ENCODE peak calls at places on chromosome 2, in four cellular contexts. One of them, this sample, is unnamed.

GRCh38 chr2:69167469-69167822 is 154.5 kb downstream of the ANTXR1 start:
- DNase-seq in heart right ventricle: no peak
- DNase-seq in H1: no peak
- DNase-seq in kidney: no peak
- DNase-seq in this sample: peak; percentile 46

GRCh38 chr2:105403785-105404698 is 5.2 kb upstream of the FHL2 start:
- DNase-seq in heart right ventricle: no peak
- DNase-seq in kidney: peak; percentile 81
- DNase-seq in H1: no peak
- DNase-seq in this sample: peak; percentile 94

GRCh38 chr2:227228061-227228667 is 63.7 kb downstream of the COL4A3 start:
- DNase-seq in H1: no peak
- DNase-seq in kidney: peak; percentile 86
- DNase-seq in heart right ventricle: peak; percentile 56
- DNase-seq in this sample: no peak

GRCh38 chr2:101109451-101110140 is 41.6 kb downstream of the TBC1D8 start:
- DNase-seq in kidney: no peak
- DNase-seq in H1: no peak
- DNase-seq in heart right ventricle: peak; percentile 37
- DNase-seq in this sample: no peak

GRCh38 chr2:156196031-156196430 is 136.5 kb downstream of the NR4A2 start:
- DNase-seq in kidney: no peak
- DNase-seq in H1: no peak
- DNase-seq in heart right ventricle: no peak
- DNase-seq in this sample: no peak

GRCh38 chr2:73832905-73833304 is 4.1 kb downstream of the STAMBP start:
- DNase-seq in heart right ventricle: no peak
- DNase-seq in kidney: no peak
- DNase-seq in H1: no peak
- DNase-seq in this sample: no peak

GRCh38 chr2:210541280-210541902 is 15.0 kb upstream of the CPS1 start:
- DNase-seq in kidney: no peak
- DNase-seq in H1: no peak
- DNase-seq in heart right ventricle: no peak
- DNase-seq in this sample: no peak

GRCh38 chr2:2097549-2097948 is 233.5 kb downstream of the MYT1L start:
- DNase-seq in heart right ventricle: no peak
- DNase-seq in H1: no peak
- DNase-seq in kidney: no peak
- DNase-seq in this sample: no peak

GRCh38 chr2:10375570-10376266 is 72.4 kb downstream of the ODC1 start:
- DNase-seq in H1: no peak
- DNase-seq in kidney: no peak
- DNase-seq in heart right ventricle: no peak
- DNase-seq in this sample: no peak

GRCh38 chr2:35428548-35428947 is 927.0 kb upstream of the CRIM1 start:
- DNase-seq in H1: peak; percentile 25
- DNase-seq in heart right ventricle: no peak
- DNase-seq in kidney: no peak
- DNase-seq in this sample: no peak

GRCh38 chr2:180728928-180729559 is 251.4 kb upstream of the UBE2E3 start:
- DNase-seq in heart right ventricle: no peak
- DNase-seq in kidney: no peak
- DNase-seq in H1: no peak
- DNase-seq in this sample: peak; percentile 82

GRCh38 chr2:2847131-2847740 is 516.2 kb upstream of the MYT1L start:
- DNase-seq in kidney: no peak
- DNase-seq in H1: no peak
- DNase-seq in heart right ventricle: peak; percentile 21
- DNase-seq in this sample: no peak

GRCh38 chr2:233443511-233444183 is 89.4 kb downstream of the DGKD start:
- DNase-seq in H1: no peak
- DNase-seq in kidney: no peak
- DNase-seq in heart right ventricle: peak; percentile 84
- DNase-seq in this sample: peak; percentile 98

GRCh38 chr2:233441161-233442027 is 87.1 kb downstream of the DGKD start:
- DNase-seq in heart right ventricle: no peak
- DNase-seq in kidney: no peak
- DNase-seq in H1: no peak
- DNase-seq in this sample: no peak

GRCh38 chr2:233440314-233440713 is 86.0 kb downstream of the DGKD start:
- DNase-seq in kidney: no peak
- DNase-seq in H1: no peak
- DNase-seq in heart right ventricle: no peak
- DNase-seq in this sample: no peak

GRCh38 chr2:233440714-233441113 is 86.4 kb downstream of the DGKD start:
- DNase-seq in kidney: no peak
- DNase-seq in H1: no peak
- DNase-seq in heart right ventricle: no peak
- DNase-seq in this sample: no peak

DNA sequence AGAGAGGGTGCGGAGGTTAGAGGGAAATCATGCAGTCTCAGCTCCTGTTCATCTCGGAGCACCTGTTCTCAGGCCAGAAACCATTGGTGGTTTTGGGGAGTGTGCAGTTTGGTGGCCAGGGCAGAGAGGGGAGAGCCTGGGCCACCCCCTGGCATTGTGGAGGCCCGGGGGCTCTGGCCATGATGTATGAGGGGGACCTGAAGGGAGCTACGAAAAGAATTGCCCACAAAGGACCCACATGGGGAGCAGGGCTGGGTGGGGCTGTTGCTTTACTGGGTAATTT is 87.7 kb downstream of the DGKD start:
- DNase-seq in heart right ventricle: no peak
- DNase-seq in H1: no peak
- DNase-seq in kidney: no peak
- DNase-seq in this sample: peak; percentile 83
- H3K36me3 ChIP-seq in heart right ventricle: peaks cover 85% of the 10 kb centered on the region
- H3K36me3 ChIP-seq in H1: no peaks in the 10 kb centered on the region
- H3K36me3 ChIP-seq in kidney: peaks cover 9% of the 10 kb centered on the region
- H3K36me3 ChIP-seq in this sample: peaks cover 6% of the 10 kb centered on the region

GRCh38 chr2:37688771-37689468 is 17.5 kb upstream of the CDC42EP3 start:
- DNase-seq in H1: no peak
- DNase-seq in heart right ventricle: no peak
- DNase-seq in kidney: no peak
- DNase-seq in this sample: no peak
- H3K4me1 ChIP-seq in H1: peaks cover 6% of the 10 kb centered on the region
- H3K4me1 ChIP-seq in heart right ventricle: peaks cover 3% of the 10 kb centered on the region
- H3K4me1 ChIP-seq in kidney: no peaks in the 10 kb centered on the region
- H3K4me1 ChIP-seq in this sample: peaks cover 28% of the 10 kb centered on the region

DNA sequence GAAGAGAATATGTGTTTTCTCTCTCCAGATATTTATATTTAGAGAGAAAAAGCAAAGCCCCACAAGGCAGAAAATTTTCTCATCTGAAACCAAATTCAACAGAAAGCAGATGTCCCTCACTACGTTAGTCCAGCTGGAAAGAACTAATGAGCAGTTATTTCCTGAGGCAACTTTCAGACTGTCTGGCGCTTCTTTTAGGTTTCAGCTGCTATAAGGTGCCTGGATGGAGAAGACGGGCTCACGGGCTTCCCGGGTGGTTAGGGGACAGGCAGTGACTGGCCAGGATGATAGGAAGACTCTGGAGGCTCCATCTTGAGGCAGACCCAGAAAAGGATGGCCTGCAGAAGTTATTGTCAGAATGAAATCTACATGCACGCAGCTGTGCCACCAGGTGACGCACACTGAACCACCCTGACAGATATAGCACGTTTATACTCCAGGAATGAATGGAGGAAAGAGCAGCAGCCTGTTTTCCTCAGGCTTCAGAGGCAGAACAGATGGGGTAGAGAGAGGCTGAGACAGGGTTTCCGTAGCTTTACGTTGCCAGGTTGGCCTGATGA is 50.7 kb downstream of the MRPL35 start:
- DNase-seq in heart right ventricle: no peak
- DNase-seq in kidney: no peak
- DNase-seq in H1: no peak
- DNase-seq in this sample: no peak
- TF ChIP-seq CTCF in heart right ventricle: no peak
- TF ChIP-seq CTCF in kidney: no peak
- TF ChIP-seq CTCF in H1: no peak
- TF ChIP-seq CTCF in this sample: no peak

GRCh38 chr2:160309585-160309984 is 109.5 kb upstream of the ITGB6 start:
- DNase-seq in heart right ventricle: no peak
- DNase-seq in H1: no peak
- DNase-seq in kidney: no peak
- DNase-seq in this sample: peak; percentile 44
- H3K36me3 ChIP-seq in heart right ventricle: peaks cover 43% of the 10 kb centered on the region
- H3K36me3 ChIP-seq in H1: no peaks in the 10 kb centered on the region
- H3K36me3 ChIP-seq in kidney: no peaks in the 10 kb centered on the region
- H3K36me3 ChIP-seq in this sample: peaks cover 30% of the 10 kb centered on the region

GRCh38 chr2:64654063-64654811 is 524 bp upstream of the SERTAD2 start:
- DNase-seq in kidney: peak; percentile 95
- DNase-seq in H1: peak; percentile 44
- DNase-seq in heart right ventricle: peak; percentile 76
- DNase-seq in this sample: peak; percentile 74
- H3K4me1 ChIP-seq in kidney: peaks cover 11% of the 10 kb centered on the region
- H3K4me1 ChIP-seq in H1: peaks cover 9% of the 10 kb centered on the region
- H3K4me1 ChIP-seq in heart right ventricle: peaks cover 24% of the 10 kb centered on the region
- H3K4me1 ChIP-seq in this sample: peaks cover 48% of the 10 kb centered on the region

DNA sequence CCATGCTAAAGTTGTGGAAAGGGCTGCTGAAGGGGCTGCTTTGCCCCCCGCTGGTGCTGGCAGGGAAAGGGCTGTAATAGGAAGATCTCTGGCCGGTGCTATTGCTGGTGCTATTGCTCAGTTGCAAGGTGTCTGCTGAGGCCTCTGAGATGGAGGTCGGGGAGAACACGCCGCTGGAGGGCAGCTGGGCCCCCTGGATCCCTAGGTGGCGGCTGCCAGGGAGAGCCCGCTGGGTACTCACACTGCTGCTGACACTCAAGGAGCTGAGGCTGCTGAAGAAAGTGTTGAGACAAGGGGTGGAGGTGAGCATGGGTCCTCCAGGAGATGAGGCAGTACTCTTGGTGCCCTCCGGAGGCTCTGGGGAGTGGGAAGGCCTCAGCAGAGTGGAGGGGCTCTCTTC is 4.2 kb downstream of the FOXI3 start:
- DNase-seq in H1: no peak
- DNase-seq in kidney: no peak
- DNase-seq in heart right ventricle: no peak
- DNase-seq in this sample: no peak
- TF ChIP-seq CTCF in H1: peak; percentile 42
- TF ChIP-seq CTCF in kidney: no peak
- TF ChIP-seq CTCF in heart right ventricle: no peak
- TF ChIP-seq CTCF in this sample: no peak

DNA sequence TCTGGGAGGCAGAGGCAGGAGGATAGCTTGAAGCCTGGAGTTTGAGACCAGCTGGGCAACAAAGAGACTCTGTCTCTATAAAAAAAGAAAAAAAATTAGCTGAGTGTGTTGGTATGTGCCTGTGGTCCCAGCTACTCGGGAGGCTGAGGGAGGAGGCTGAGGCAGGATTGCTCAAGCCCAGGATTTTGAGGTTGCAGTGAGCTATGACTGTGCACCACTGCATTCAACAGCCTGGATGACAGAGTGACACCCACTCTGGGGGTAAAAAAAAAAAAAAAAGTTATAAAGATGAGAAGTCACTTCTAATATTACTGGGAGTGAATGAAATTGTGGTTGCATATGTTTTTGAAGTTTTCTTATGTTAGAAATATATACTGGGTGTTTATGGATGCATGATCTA is 71.6 kb downstream of the C2orf74 start:
- DNase-seq in heart right ventricle: no peak
- DNase-seq in kidney: no peak
- DNase-seq in H1: no peak
- DNase-seq in this sample: no peak
- H3K36me3 ChIP-seq in heart right ventricle: peaks cover 76% of the 10 kb centered on the region
- H3K36me3 ChIP-seq in kidney: peaks cover 9% of the 10 kb centered on the region
- H3K36me3 ChIP-seq in H1: peaks cover 4% of the 10 kb centered on the region
- H3K36me3 ChIP-seq in this sample: peaks cover 47% of the 10 kb centered on the region

GRCh38 chr2:191189112-191189635 is 38.4 kb upstream of the STAT4 start:
- DNase-seq in heart right ventricle: no peak
- DNase-seq in kidney: no peak
- DNase-seq in H1: no peak
- DNase-seq in this sample: no peak

GRCh38 chr2:191190861-191191552 is 40.2 kb upstream of the STAT4 start:
- DNase-seq in H1: no peak
- DNase-seq in heart right ventricle: no peak
- DNase-seq in kidney: no peak
- DNase-seq in this sample: no peak

GRCh38 chr2:191187105-191187829 is 36.5 kb upstream of the STAT4 start:
- DNase-seq in kidney: no peak
- DNase-seq in H1: no peak
- DNase-seq in heart right ventricle: no peak
- DNase-seq in this sample: no peak

GRCh38 chr2:191188550-191189093 is 37.8 kb upstream of the STAT4 start:
- DNase-seq in kidney: no peak
- DNase-seq in heart right ventricle: no peak
- DNase-seq in H1: no peak
- DNase-seq in this sample: no peak

GRCh38 chr2:191190439-191190838 is 39.6 kb upstream of the STAT4 start:
- DNase-seq in kidney: no peak
- DNase-seq in H1: no peak
- DNase-seq in heart right ventricle: no peak
- DNase-seq in this sample: no peak
- H3K4me1 ChIP-seq in kidney: no peaks in the 10 kb centered on the region
- H3K4me1 ChIP-seq in H1: no peaks in the 10 kb centered on the region
- H3K4me1 ChIP-seq in heart right ventricle: no peaks in the 10 kb centered on the region
- H3K4me1 ChIP-seq in this sample: peaks cover 11% of the 10 kb centered on the region

GRCh38 chr2:231780909-231781797 is at the start of gene PDE6D:
- DNase-seq in kidney: peak; percentile 98
- DNase-seq in H1: peak; percentile 87
- DNase-seq in heart right ventricle: peak; percentile 100
- DNase-seq in this sample: peak; percentile 99
- TF ChIP-seq CTCF in kidney: no peak
- TF ChIP-seq CTCF in H1: no peak
- TF ChIP-seq CTCF in heart right ventricle: no peak
- TF ChIP-seq CTCF in this sample: no peak